ENCODE peak calls at places on chromosomes 3 and 15, in four cellular contexts. T, A, R and C are unnamed samples.

GRCh38 chr15:91589360-91589759 is 264.1 kb upstream of the SLCO3A1 start:
- DNase-seq in T (no peak), R (no peak), A (no peak), C (no peak)

GRCh38 chr3:150762662-150763121 is 277 bp downstream of the SIAH2 start:
- DNase-seq in R (no peak), T (no peak), A (no peak), C (no peak)

GRCh38 chr3:82055792-82056191 is 294.3 kb upstream of the GBE1 start:
- DNase-seq in R (no peak), A (no peak), T (no peak), C (peak)

GRCh38 chr3:12476238-12476897 is 7.9 kb upstream of the TSEN2 start:
- DNase-seq in T (peak), R (no peak), A (no peak), C (peak)

GRCh38 chr15:53197426-53197839 is 407.3 kb upstream of the ONECUT1 start:
- DNase-seq in R (peak), A (peak), T (peak), C (peak)

GRCh38 chr15:96428742-96429141 is 98.2 kb downstream of the NR2F2 start:
- DNase-seq in T (peak), R (peak), A (no peak), C (peak)

GRCh38 chr3:101195951-101196713 is 124.2 kb downstream of the IMPG2 start:
- DNase-seq in A (peak), T (peak), R (no peak), C (peak)

GRCh38 chr3:42702982-42703694 is 540 bp upstream of the HHATL start:
- DNase-seq in A (peak), R (peak), T (no peak), C (no peak)

GRCh38 chr15:31024979-31025378 is 33.6 kb upstream of the MTMR10 start:
- DNase-seq in R (no peak), A (peak), T (peak), C (no peak)

GRCh38 chr15:55742927-55743614 is at the start of gene PRTG:
- DNase-seq in A (peak), T (peak), R (peak), C (no peak)

GRCh38 chr3:195893121-195893449 is 15.3 kb downstream of the TNK2 start:
- DNase-seq in R (peak), T (no peak), A (peak), C (no peak)

GRCh38 chr3:25441234-25441856 is 13.3 kb downstream of the RARB start:
- DNase-seq in T (no peak), A (no peak), R (no peak), C (no peak)

GRCh38 chr15:67240235-67241131 is 14.0 kb downstream of the AAGAB start:
- DNase-seq in A (peak), T (no peak), R (no peak), C (peak)

GRCh38 chr15:81189583-81190283 is 6.9 kb upstream of the IL16 start:
- DNase-seq in T (peak), A (no peak), R (peak), C (no peak)

GRCh38 chr15:63434567-63435219 is 53.0 kb upstream of the CA12 start:
- DNase-seq in T (no peak), A (no peak), R (no peak), C (no peak)

GRCh38 chr3:9725775-9726174 is 5.8 kb upstream of the BRPF1 start:
- DNase-seq in T (no peak), R (no peak), A (no peak), C (no peak)

GRCh38 chr3:52395503-52395865 is 49.4 kb downstream of the SEMA3G start:
- DNase-seq in T (no peak), A (no peak), R (no peak), C (no peak)

GRCh38 chr15:77546050-77546501 is 86.6 kb downstream of the LINGO1 start:
- DNase-seq in A (peak), T (peak), R (no peak), C (peak)

GRCh38 chr3:171825222-171825828 is 15.0 kb upstream of the PLD1 start:
- DNase-seq in R (peak), A (no peak), T (peak), C (peak)

GRCh38 chr15:90037510-90037860 is 36.4 kb downstream of the ZNF710 start:
- DNase-seq in A (no peak), R (no peak), T (peak), C (no peak)

GRCh38 chr3:26365706-26366105 is 256.9 kb upstream of the LRRC3B start:
- DNase-seq in A (no peak), R (no peak), T (no peak), C (peak)

GRCh38 chr3:11390411-11391171 is 118.4 kb downstream of the ATG7 start:
- DNase-seq in R (no peak), A (no peak), T (peak), C (no peak)

GRCh38 chr3:140493271-140493670 is 184.6 kb upstream of the TRIM42 start:
- DNase-seq in R (no peak), T (no peak), A (no peak), C (peak)

GRCh38 chr3:142966808-142967207 is 3.3 kb upstream of the PAQR9 start:
- DNase-seq in T (no peak), R (no peak), A (no peak), C (no peak)

GRCh38 chr3:58994746-58995330 is 55.0 kb downstream of the CFAP20DC start:
- DNase-seq in R (no peak), T (peak), A (peak), C (peak)

GRCh38 chr3:134311265-134311664 is 60.6 kb upstream of the RYK start:
- DNase-seq in A (no peak), R (no peak), T (peak), C (no peak)

GRCh38 chr3:18443670-18444596 is 18.8 kb upstream of the SATB1 start:
- DNase-seq in T (no peak), A (peak), R (no peak), C (no peak)

GRCh38 chr15:36911322-36911944 is 188.9 kb downstream of the MEIS2 start:
- DNase-seq in T (peak), R (no peak), A (no peak), C (peak)

GRCh38 chr15:94008101-94009080 is 223.0 kb upstream of the MCTP2 start:
- DNase-seq in T (peak), A (no peak), R (no peak), C (peak)

GRCh38 chr15:67065531-67066005 is at the start of gene SMAD3:
- DNase-seq in T (peak), R (peak), A (peak), C (peak)

GRCh38 chr15:67717776-67718175 is 107.5 kb upstream of the SKOR1 start:
- DNase-seq in A (no peak), R (no peak), T (no peak), C (no peak)

GRCh38 chr3:174440741-174441587 is 418.2 kb upstream of the NAALADL2 start:
- DNase-seq in R (peak), A (peak), T (peak), C (peak)

GRCh38 chr3:20575153-20575552 is 389.1 kb upstream of the SGO1 start:
- DNase-seq in T (peak), A (no peak), R (no peak), C (peak)

GRCh38 chr3:78809941-78810340 is 957.9 kb downstream of the ROBO1 start:
- DNase-seq in A (no peak), R (no peak), T (no peak), C (no peak)

GRCh38 chr15:64943512-64944225 is 32.0 kb downstream of the ANKDD1A start:
- DNase-seq in T (no peak), A (no peak), R (no peak), C (no peak)

GRCh38 chr3:72265661-72266370 is 480.9 kb upstream of the PROK2 start:
- DNase-seq in A (no peak), R (no peak), T (no peak), C (no peak)

DNA sequence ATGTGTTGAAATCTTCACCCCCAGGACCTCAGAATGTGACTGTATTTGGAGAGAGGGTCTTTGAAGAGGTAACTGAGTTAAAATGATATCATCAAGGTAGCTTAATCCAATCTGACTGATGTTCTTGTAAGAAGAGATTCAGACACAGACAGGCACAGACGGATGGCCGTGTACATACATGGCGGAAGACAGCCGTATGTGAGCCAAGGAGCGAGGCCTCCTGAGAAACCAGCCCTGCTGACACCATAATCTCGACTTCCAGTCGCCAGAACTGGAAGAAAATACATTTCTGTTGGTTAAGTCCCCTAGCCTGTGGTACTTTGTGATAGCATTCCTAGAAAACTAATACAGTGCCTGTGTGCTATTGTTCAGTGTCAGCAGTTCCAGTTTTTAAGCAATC is 73.6 kb downstream of the APBA2 start:
- DNase-seq in A (no peak), R (no peak), T (no peak), C (no peak)
- H3K4me3 ChIP-seq in A (no peak), R (no peak), T (no peak), C (no peak)

GRCh38 chr15:47374222-47374621 is 343.1 kb upstream of the SEMA6D start:
- DNase-seq in A (no peak), T (peak), R (no peak), C (peak)
- TF ChIP-seq CTCF in A (peak), T (peak), R (no peak), C (peak)

GRCh38 chr3:184317201-184317600 is 2.8 kb downstream of the EIF4G1 start:
- DNase-seq in A (no peak), T (no peak), R (no peak), C (no peak)
- H3K4me3 ChIP-seq in A (peak), T (peak), R (peak), C (no peak)

GRCh38 chr3:53666026-53666425 is 171.6 kb downstream of the CACNA1D start:
- DNase-seq in A (no peak), R (no peak), T (no peak), C (no peak)

GRCh38 chr3:53665606-53666005 is 171.2 kb downstream of the CACNA1D start:
- DNase-seq in R (no peak), A (no peak), T (no peak), C (no peak)

GRCh38 chr3:53672987-53673386 is 173.2 kb downstream of the CHDH start:
- DNase-seq in T (no peak), A (no peak), R (no peak), C (no peak)

GRCh38 chr3:53671192-53672021 is 174.8 kb downstream of the CHDH start:
- DNase-seq in T (no peak), A (peak), R (no peak), C (no peak)

DNA sequence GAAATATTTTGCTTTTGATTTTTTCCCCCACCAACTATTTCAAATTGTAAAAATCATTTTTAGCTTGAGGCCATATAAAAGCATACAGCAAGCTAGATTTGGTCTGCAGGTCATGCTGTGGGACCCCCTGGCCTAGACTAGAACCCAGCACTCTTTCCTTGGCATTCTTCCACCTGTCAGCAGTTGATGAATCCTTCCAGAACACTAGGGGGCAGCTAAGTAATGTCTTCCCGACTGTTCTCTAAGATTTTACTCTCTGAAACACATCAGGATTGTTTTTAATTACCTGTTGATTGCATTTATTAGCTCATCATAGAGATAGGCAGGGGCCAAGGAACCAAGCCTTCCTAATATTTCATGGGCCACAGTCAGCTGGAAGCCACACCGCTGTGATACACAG is 174.5 kb downstream of the CACNA1D start:
- DNase-seq in A (no peak), T (no peak), R (no peak), C (no peak)
- TF ChIP-seq CTCF in A (peak), T (peak), R (no peak), C (peak)

GRCh38 chr3:105505167-105505566 is 138.5 kb downstream of the ALCAM start:
- DNase-seq in T (no peak), A (no peak), R (no peak), C (no peak)

GRCh38 chr3:105516972-105517371 is 150.3 kb downstream of the ALCAM start:
- DNase-seq in R (no peak), A (no peak), T (no peak), C (no peak)

GRCh38 chr3:105513886-105514285 is 147.2 kb downstream of the ALCAM start:
- DNase-seq in R (no peak), T (no peak), A (no peak), C (no peak)

GRCh38 chr3:105513042-105513441 is 146.3 kb downstream of the ALCAM start:
- DNase-seq in T (peak), R (no peak), A (no peak), C (no peak)

GRCh38 chr3:105511031-105511430 is 144.3 kb downstream of the ALCAM start:
- DNase-seq in T (no peak), A (no peak), R (no peak), C (no peak)
- H3K4me3 ChIP-seq in T (no peak), A (no peak), R (no peak), C (no peak)

DNA sequence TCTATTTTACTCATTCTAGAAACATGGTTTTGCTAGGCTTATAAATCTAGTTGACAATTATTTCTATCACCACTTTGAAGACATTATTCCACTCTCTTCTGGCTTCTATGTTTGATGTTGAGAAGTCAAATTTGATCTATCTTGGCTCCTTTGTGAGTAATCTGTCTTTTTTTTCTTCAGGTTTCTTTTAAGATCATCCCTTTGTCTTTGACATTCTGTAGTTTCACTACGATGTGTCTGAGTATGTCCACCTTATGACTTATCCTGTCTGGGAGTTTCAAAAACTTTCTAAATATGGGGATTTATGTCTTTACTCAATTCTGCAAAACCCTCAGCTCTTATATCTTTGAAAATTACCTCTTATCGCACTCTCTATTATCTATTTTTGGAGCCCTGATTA is 41.0 kb upstream of the TMEM158 start:
- DNase-seq in R (no peak), A (no peak), T (no peak), C (no peak)
- TF ChIP-seq CTCF in R (no peak), A (no peak), T (no peak), C (no peak)

DNA sequence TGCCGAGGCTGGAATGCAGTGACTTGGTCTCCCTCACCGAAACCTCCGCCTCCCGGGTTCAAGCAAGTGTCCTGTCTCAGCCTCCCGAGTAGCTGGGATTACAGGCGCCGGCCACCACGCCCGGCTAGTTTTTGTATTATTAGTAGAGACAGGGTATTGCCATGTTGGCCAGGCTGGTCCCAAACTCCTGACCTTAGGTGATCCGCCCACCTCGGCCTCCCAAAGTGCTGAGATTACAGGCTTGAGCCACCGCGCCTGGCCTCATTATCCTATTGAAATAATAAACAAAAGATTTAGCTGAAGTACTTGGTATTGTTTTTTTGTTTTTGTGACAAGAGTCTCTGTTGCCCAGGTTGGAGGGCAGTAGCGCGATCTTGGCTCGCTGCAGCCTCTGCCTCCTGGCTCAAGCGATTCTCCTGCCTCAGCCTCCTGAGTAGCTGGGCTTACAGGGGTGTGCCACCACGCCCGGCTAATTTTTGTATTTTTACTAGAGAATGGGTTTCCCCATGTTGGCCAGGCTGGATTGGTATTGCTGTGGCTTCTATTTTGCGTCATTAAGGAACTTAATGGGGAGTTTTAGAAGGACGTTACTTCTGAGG is 1.5 kb downstream of the RPL35A start:
- DNase-seq in R (no peak), T (no peak), A (no peak), C (no peak)
- H3K4me3 ChIP-seq in R (peak), T (peak), A (peak), C (peak)

GRCh38 chr3:16658004-16658932 is 53.0 kb upstream of the DAZL start:
- DNase-seq in R (no peak), T (no peak), A (peak), C (no peak)
- TF ChIP-seq CTCF in R (no peak), T (no peak), A (peak), C (no peak)